ENCODE peak calls at places on chromosomes 12 and 14, in five cellular contexts. One of them, this sample, is unnamed.
A peak's percentile ranks its signal among the peaks of the same experiment; 100 is the strongest.

GRCh38 chr14:57575482-57575881 is 81.8 kb upstream of the CCDC198 start:
- DNase-seq in myocyte: no peak
- DNase-seq in T-helper 9 cell: no peak
- DNase-seq in posterior cingulate gyrus: no peak
- DNase-seq in occipital lobe: no peak
- DNase-seq in this sample: no peak

GRCh38 chr14:64605926-64606685 is 56.3 kb downstream of the PPP1R36 start:
- DNase-seq in myocyte: no peak
- DNase-seq in T-helper 9 cell: no peak
- DNase-seq in posterior cingulate gyrus: no peak
- DNase-seq in occipital lobe: no peak
- DNase-seq in this sample: no peak

GRCh38 chr12:127548123-127548553 is 718.8 kb upstream of the TMEM132C start:
- DNase-seq in myocyte: peak; percentile 82
- DNase-seq in T-helper 9 cell: no peak
- DNase-seq in posterior cingulate gyrus: no peak
- DNase-seq in occipital lobe: no peak
- DNase-seq in this sample: no peak

GRCh38 chr14:65333926-65334687 is 78.4 kb upstream of the FUT8 start:
- DNase-seq in myocyte: no peak
- DNase-seq in T-helper 9 cell: no peak
- DNase-seq in posterior cingulate gyrus: no peak
- DNase-seq in occipital lobe: no peak
- DNase-seq in this sample: no peak

GRCh38 chr14:56262530-56262929 is 144.3 kb downstream of the PELI2 start:
- DNase-seq in myocyte: no peak
- DNase-seq in T-helper 9 cell: no peak
- DNase-seq in posterior cingulate gyrus: no peak
- DNase-seq in occipital lobe: no peak
- DNase-seq in this sample: no peak

GRCh38 chr12:132384916-132385315 is 55.5 kb upstream of the GALNT9 start:
- DNase-seq in myocyte: no peak
- DNase-seq in T-helper 9 cell: no peak
- DNase-seq in posterior cingulate gyrus: no peak
- DNase-seq in occipital lobe: no peak
- DNase-seq in this sample: no peak

GRCh38 chr14:103099733-103100280 is 5.3 kb downstream of the EXOC3L4 start:
- DNase-seq in myocyte: no peak
- DNase-seq in T-helper 9 cell: no peak
- DNase-seq in posterior cingulate gyrus: no peak
- DNase-seq in occipital lobe: no peak
- DNase-seq in this sample: no peak

GRCh38 chr12:101804409-101804808 is 26.4 kb downstream of the GNPTAB start:
- DNase-seq in myocyte: no peak
- DNase-seq in T-helper 9 cell: no peak
- DNase-seq in posterior cingulate gyrus: no peak
- DNase-seq in occipital lobe: no peak
- DNase-seq in this sample: no peak

GRCh38 chr14:54715244-54715643 is 148.3 kb downstream of the SAMD4A start:
- DNase-seq in myocyte: peak; percentile 43
- DNase-seq in T-helper 9 cell: no peak
- DNase-seq in posterior cingulate gyrus: no peak
- DNase-seq in occipital lobe: no peak
- DNase-seq in this sample: no peak

GRCh38 chr14:103126873-103127304 is 3.6 kb downstream of the TNFAIP2 start:
- DNase-seq in myocyte: no peak
- DNase-seq in T-helper 9 cell: no peak
- DNase-seq in posterior cingulate gyrus: peak; percentile 66
- DNase-seq in occipital lobe: no peak
- DNase-seq in this sample: no peak

GRCh38 chr14:73633517-73634332 is 11.1 kb upstream of the DNAL1 start:
- DNase-seq in myocyte: peak; percentile 80
- DNase-seq in T-helper 9 cell: peak; percentile 41
- DNase-seq in posterior cingulate gyrus: peak; percentile 62
- DNase-seq in occipital lobe: peak; percentile 33
- DNase-seq in this sample: peak; percentile 60

GRCh38 chr14:62894736-62895135 is 150.5 kb downstream of the KCNH5 start:
- DNase-seq in myocyte: no peak
- DNase-seq in T-helper 9 cell: no peak
- DNase-seq in posterior cingulate gyrus: no peak
- DNase-seq in occipital lobe: no peak
- DNase-seq in this sample: no peak

GRCh38 chr12:24595652-24596235 is 353.2 kb downstream of the BCAT1 start:
- DNase-seq in myocyte: no peak
- DNase-seq in T-helper 9 cell: no peak
- DNase-seq in posterior cingulate gyrus: no peak
- DNase-seq in occipital lobe: no peak
- DNase-seq in this sample: no peak

GRCh38 chr14:21093769-21094681 is 4.4 kb downstream of the ZNF219 start:
- DNase-seq in myocyte: no peak
- DNase-seq in T-helper 9 cell: no peak
- DNase-seq in posterior cingulate gyrus: no peak
- DNase-seq in occipital lobe: no peak
- DNase-seq in this sample: no peak

GRCh38 chr12:65010437-65010836 is 110.7 kb downstream of the WIF1 start:
- DNase-seq in myocyte: no peak
- DNase-seq in T-helper 9 cell: no peak
- DNase-seq in posterior cingulate gyrus: no peak
- DNase-seq in occipital lobe: no peak
- DNase-seq in this sample: no peak

GRCh38 chr12:1937481-1938224 is 19.2 kb upstream of the CACNA2D4 start:
- DNase-seq in myocyte: no peak
- DNase-seq in T-helper 9 cell: no peak
- DNase-seq in posterior cingulate gyrus: no peak
- DNase-seq in occipital lobe: no peak
- DNase-seq in this sample: no peak

GRCh38 chr12:11668611-11669010 is 19.1 kb downstream of the ETV6 start:
- DNase-seq in myocyte: no peak
- DNase-seq in T-helper 9 cell: no peak
- DNase-seq in posterior cingulate gyrus: no peak
- DNase-seq in occipital lobe: no peak
- DNase-seq in this sample: no peak

GRCh38 chr12:127830730-127831129 is 436.2 kb upstream of the TMEM132C start:
- DNase-seq in myocyte: no peak
- DNase-seq in T-helper 9 cell: no peak
- DNase-seq in posterior cingulate gyrus: no peak
- DNase-seq in occipital lobe: no peak
- DNase-seq in this sample: no peak

GRCh38 chr14:51750542-51750941 is 98.8 kb downstream of the FRMD6 start:
- DNase-seq in myocyte: no peak
- DNase-seq in T-helper 9 cell: no peak
- DNase-seq in posterior cingulate gyrus: no peak
- DNase-seq in occipital lobe: no peak
- DNase-seq in this sample: no peak

GRCh38 chr12:51852404-51853137 is 4.1 kb upstream of the FIGNL2 start:
- DNase-seq in myocyte: no peak
- DNase-seq in T-helper 9 cell: no peak
- DNase-seq in posterior cingulate gyrus: no peak
- DNase-seq in occipital lobe: no peak
- DNase-seq in this sample: no peak

GRCh38 chr14:65832431-65833253 is 420.1 kb downstream of the FUT8 start:
- DNase-seq in myocyte: peak; percentile 32
- DNase-seq in T-helper 9 cell: no peak
- DNase-seq in posterior cingulate gyrus: no peak
- DNase-seq in occipital lobe: no peak
- DNase-seq in this sample: no peak

GRCh38 chr12:95859344-95859816 is 628 bp downstream of the SNRPF start:
- DNase-seq in myocyte: peak; percentile 45
- DNase-seq in T-helper 9 cell: no peak
- DNase-seq in posterior cingulate gyrus: no peak
- DNase-seq in occipital lobe: no peak
- DNase-seq in this sample: peak; percentile 8

GRCh38 chr12:124621296-124621660 is 53.9 kb upstream of the NCOR2 start:
- DNase-seq in myocyte: no peak
- DNase-seq in T-helper 9 cell: no peak
- DNase-seq in posterior cingulate gyrus: no peak
- DNase-seq in occipital lobe: no peak
- DNase-seq in this sample: no peak

GRCh38 chr12:2489266-2489665 is 305.5 kb upstream of the FKBP4 start:
- DNase-seq in myocyte: no peak
- DNase-seq in T-helper 9 cell: no peak
- DNase-seq in posterior cingulate gyrus: no peak
- DNase-seq in occipital lobe: peak; percentile 11
- DNase-seq in this sample: no peak

GRCh38 chr12:76199808-76200207 is 115.3 kb upstream of the NAP1L1 start:
- DNase-seq in myocyte: peak; percentile 26
- DNase-seq in T-helper 9 cell: no peak
- DNase-seq in posterior cingulate gyrus: no peak
- DNase-seq in occipital lobe: no peak
- DNase-seq in this sample: no peak

GRCh38 chr14:46580941-46581671 is 70.5 kb downstream of the RPL10L start:
- DNase-seq in myocyte: peak; percentile 30
- DNase-seq in T-helper 9 cell: no peak
- DNase-seq in posterior cingulate gyrus: peak; percentile 19
- DNase-seq in occipital lobe: no peak
- DNase-seq in this sample: no peak

GRCh38 chr14:74539503-74539902 is 45.9 kb downstream of the ISCA2 start:
- DNase-seq in myocyte: no peak
- DNase-seq in T-helper 9 cell: no peak
- DNase-seq in posterior cingulate gyrus: no peak
- DNase-seq in occipital lobe: no peak
- DNase-seq in this sample: no peak

GRCh38 chr12:66403746-66404145 is 101.5 kb downstream of the HELB start:
- DNase-seq in myocyte: no peak
- DNase-seq in T-helper 9 cell: no peak
- DNase-seq in posterior cingulate gyrus: no peak
- DNase-seq in occipital lobe: no peak
- DNase-seq in this sample: no peak

GRCh38 chr12:104742551-104742961 is 215.5 kb downstream of the SLC41A2 start:
- DNase-seq in myocyte: no peak
- DNase-seq in T-helper 9 cell: no peak
- DNase-seq in posterior cingulate gyrus: peak; percentile 47
- DNase-seq in occipital lobe: peak; percentile 62
- DNase-seq in this sample: no peak

GRCh38 chr14:105315211-105315721 is 718 bp downstream of the PACS2 start:
- DNase-seq in myocyte: no peak
- DNase-seq in T-helper 9 cell: peak; percentile 62
- DNase-seq in posterior cingulate gyrus: no peak
- DNase-seq in occipital lobe: no peak
- DNase-seq in this sample: peak; percentile 67

GRCh38 chr12:108305520-108305919 is 33.6 kb downstream of the CMKLR1 start:
- DNase-seq in myocyte: peak; percentile 97
- DNase-seq in T-helper 9 cell: no peak
- DNase-seq in posterior cingulate gyrus: peak; percentile 31
- DNase-seq in occipital lobe: peak; percentile 89
- DNase-seq in this sample: no peak

GRCh38 chr12:78185109-78185508 is 354.4 kb downstream of the NAV3 start:
- DNase-seq in myocyte: no peak
- DNase-seq in T-helper 9 cell: no peak
- DNase-seq in posterior cingulate gyrus: no peak
- DNase-seq in occipital lobe: no peak
- DNase-seq in this sample: no peak

GRCh38 chr14:91402278-91403068 is 15.1 kb downstream of the CCDC88C start:
- DNase-seq in myocyte: no peak
- DNase-seq in T-helper 9 cell: no peak
- DNase-seq in posterior cingulate gyrus: no peak
- DNase-seq in occipital lobe: no peak
- DNase-seq in this sample: no peak

GRCh38 chr12:77630341-77630740 is 200.4 kb upstream of the NAV3 start:
- DNase-seq in myocyte: no peak
- DNase-seq in T-helper 9 cell: no peak
- DNase-seq in posterior cingulate gyrus: no peak
- DNase-seq in occipital lobe: no peak
- DNase-seq in this sample: no peak

GRCh38 chr12:111180830-111181726 is 187.8 kb downstream of the PHETA1 start:
- DNase-seq in myocyte: peak; percentile 22
- DNase-seq in T-helper 9 cell: no peak
- DNase-seq in posterior cingulate gyrus: peak; percentile 60
- DNase-seq in occipital lobe: peak; percentile 35
- DNase-seq in this sample: no peak

GRCh38 chr14:50044040-50044651 is 72.2 kb downstream of the VCPKMT start:
- DNase-seq in myocyte: no peak
- DNase-seq in T-helper 9 cell: no peak
- DNase-seq in posterior cingulate gyrus: no peak
- DNase-seq in occipital lobe: no peak
- DNase-seq in this sample: no peak

GRCh38 chr14:72525087-72525909 is 368.6 kb downstream of the DPF3 start:
- DNase-seq in myocyte: peak; percentile 78
- DNase-seq in T-helper 9 cell: no peak
- DNase-seq in posterior cingulate gyrus: no peak
- DNase-seq in occipital lobe: no peak
- DNase-seq in this sample: no peak

GRCh38 chr12:48765753-48766162 is 23.1 kb downstream of the ADCY6 start:
- DNase-seq in myocyte: no peak
- DNase-seq in T-helper 9 cell: no peak
- DNase-seq in posterior cingulate gyrus: no peak
- DNase-seq in occipital lobe: no peak
- DNase-seq in this sample: peak; percentile 19

GRCh38 chr12:67772276-67773169 is 124.0 kb downstream of the DYRK2 start:
- DNase-seq in myocyte: peak; percentile 84
- DNase-seq in T-helper 9 cell: no peak
- DNase-seq in posterior cingulate gyrus: no peak
- DNase-seq in occipital lobe: peak; percentile 12
- DNase-seq in this sample: no peak